ENCODE peak calls at places on chromosomes 4 and X, in six cellular contexts. U, X, H, O, B and Z are unnamed samples.

GRCh38 chrX:124194903-124195302 is 137.6 kb upstream of the TEX13D start:
- DNase-seq in U (no peak), X (no peak), H (no peak), O (no peak), B (peak), Z (peak)

GRCh38 chrX:16711219-16712115 is 1.0 kb downstream of the CTPS2 start:
- DNase-seq in U (peak), X (no peak), H (no peak), O (no peak), B (peak), Z (no peak)

GRCh38 chrX:645024-645376 is 14.4 kb downstream of the SHOX start:
- DNase-seq in U (no peak), X (no peak), H (peak), O (peak), B (no peak), Z (no peak)

GRCh38 chr4:38177035-38177791 is 217.0 kb downstream of the PTTG2 start:
- DNase-seq in U (peak), X (no peak), H (no peak), O (no peak), B (no peak), Z (no peak)

GRCh38 chr4:116122131-116122530 is 963.2 kb downstream of the TRAM1L1 start:
- DNase-seq in U (no peak), X (no peak), H (no peak), O (no peak), B (no peak), Z (no peak)

GRCh38 chr4:109878355-109878754 is 30.4 kb downstream of the LRIT3 start:
- DNase-seq in U (no peak), X (no peak), H (no peak), O (no peak), B (no peak), Z (no peak)

GRCh38 chrX:19392078-19392477 is 48.4 kb downstream of the PDHA1 start:
- DNase-seq in U (no peak), X (no peak), H (no peak), O (no peak), B (no peak), Z (no peak)

GRCh38 chr4:8394125-8394524 is 46.4 kb downstream of the ACOX3 start:
- DNase-seq in U (no peak), X (peak), H (no peak), O (peak), B (peak), Z (peak)

GRCh38 chr4:153684182-153685073 is at the start of gene TLR2:
- DNase-seq in U (peak), X (peak), H (peak), O (peak), B (peak), Z (no peak)

GRCh38 chr4:11503166-11503565 is 74.5 kb upstream of the HS3ST1 start:
- DNase-seq in U (no peak), X (peak), H (no peak), O (no peak), B (no peak), Z (no peak)

GRCh38 chr4:125750827-125751466 is 436.2 kb downstream of the FAT4 start:
- DNase-seq in U (no peak), X (peak), H (no peak), O (peak), B (no peak), Z (no peak)

GRCh38 chrX:27600686-27601085 is 10.5 kb downstream of the DCAF8L2 start:
- DNase-seq in U (no peak), X (no peak), H (no peak), O (no peak), B (no peak), Z (no peak)

GRCh38 chr4:174009686-174010451 is 273.6 kb downstream of the FBXO8 start:
- DNase-seq in U (no peak), X (no peak), H (no peak), O (no peak), B (no peak), Z (no peak)

GRCh38 chrX:68177542-68177941 is 255.8 kb downstream of the OPHN1 start:
- DNase-seq in U (no peak), X (no peak), H (no peak), O (no peak), B (no peak), Z (no peak)

GRCh38 chrX:17826609-17827496 is 34.2 kb downstream of the RAI2 start:
- DNase-seq in U (no peak), X (no peak), H (no peak), O (no peak), B (no peak), Z (no peak)

GRCh38 chr4:3867403-3868100 is 101.4 kb downstream of the ADRA2C start:
- DNase-seq in U (no peak), X (no peak), H (peak), O (no peak), B (no peak), Z (no peak)

GRCh38 chrX:19545651-19546050 is 30.3 kb upstream of the MAP3K15 start:
- DNase-seq in U (no peak), X (no peak), H (no peak), O (no peak), B (no peak), Z (no peak)

GRCh38 chrX:19739683-19740082 is 147.7 kb downstream of the SH3KBP1 start:
- DNase-seq in U (peak), X (peak), H (peak), O (peak), B (peak), Z (no peak)

GRCh38 chr4:83644677-83645639 is 109.0 kb downstream of the GPAT3 start:
- DNase-seq in U (peak), X (peak), H (no peak), O (peak), B (no peak), Z (peak)

GRCh38 chr4:134202557-134202956 is 968 bp upstream of the PABPC4L start:
- DNase-seq in U (no peak), X (no peak), H (no peak), O (no peak), B (no peak), Z (no peak)

GRCh38 chrX:36961590-36961989 is 46.6 kb upstream of the FAM47C start:
- DNase-seq in U (no peak), X (no peak), H (no peak), O (peak), B (no peak), Z (no peak)

GRCh38 chr4:41709844-41710481 is 38.6 kb downstream of the PHOX2B start:
- DNase-seq in U (no peak), X (no peak), H (no peak), O (no peak), B (no peak), Z (peak)

GRCh38 chr4:19005211-19005610 is 983.7 kb upstream of the LCORL start:
- DNase-seq in U (no peak), X (no peak), H (no peak), O (no peak), B (no peak), Z (peak)

GRCh38 chr4:110208419-110208818 is 10.0 kb upstream of the ELOVL6 start:
- DNase-seq in U (no peak), X (no peak), H (no peak), O (no peak), B (no peak), Z (no peak)

GRCh38 chr4:38650133-38650532 is 13.9 kb upstream of the KLF3 start:
- DNase-seq in U (no peak), X (no peak), H (no peak), O (no peak), B (no peak), Z (no peak)

GRCh38 chr4:142373610-142374009 is 472.5 kb downstream of the INPP4B start:
- DNase-seq in U (no peak), X (no peak), H (no peak), O (no peak), B (no peak), Z (no peak)

GRCh38 chr4:70705856-70706461 is 15.8 kb upstream of the RUFY3 start:
- DNase-seq in U (no peak), X (no peak), H (no peak), O (no peak), B (no peak), Z (no peak)

GRCh38 chrX:115233497-115234219 is at the start of gene LRCH2:
- DNase-seq in U (no peak), X (peak), H (peak), O (peak), B (peak), Z (no peak)

GRCh38 chr4:185597532-185598188 is 62.4 kb upstream of the PDLIM3 start:
- DNase-seq in U (peak), X (peak), H (peak), O (peak), B (peak), Z (peak)

GRCh38 chr4:2925931-2926860 is 37.0 kb downstream of the NOP14 start:
- DNase-seq in U (no peak), X (peak), H (peak), O (no peak), B (no peak), Z (no peak)

GRCh38 chr4:170723171-170723570 is 633.4 kb upstream of the AADAT start:
- DNase-seq in U (no peak), X (no peak), H (no peak), O (no peak), B (no peak), Z (no peak)

GRCh38 chr4:55733874-55734437 is 85.6 kb upstream of the EXOC1L start:
- DNase-seq in U (no peak), X (peak), H (peak), O (no peak), B (peak), Z (peak)

GRCh38 chr4:20337261-20337664 is 85.6 kb downstream of the SLIT2 start:
- DNase-seq in U (no peak), X (no peak), H (no peak), O (no peak), B (no peak), Z (no peak)

GRCh38 chrX:113868716-113869115 is 715.2 kb upstream of the HTR2C start:
- DNase-seq in U (no peak), X (no peak), H (no peak), O (no peak), B (no peak), Z (no peak)

GRCh38 chr4:115562506-115562905 is 449.1 kb upstream of the NDST4 start:
- DNase-seq in U (no peak), X (no peak), H (no peak), O (peak), B (no peak), Z (no peak)

GRCh38 chr4:158302076-158302866 is 92.0 kb downstream of the TMEM144 start:
- DNase-seq in U (no peak), X (no peak), H (no peak), O (no peak), B (no peak), Z (no peak)

GRCh38 chrX:65750674-65751469 is 83.4 kb downstream of the MSN start:
- DNase-seq in U (peak), X (no peak), H (no peak), O (no peak), B (no peak), Z (no peak)

GRCh38 chrX:65745427-65745826 is 78.0 kb downstream of the MSN start:
- DNase-seq in U (no peak), X (no peak), H (no peak), O (no peak), B (no peak), Z (no peak)

GRCh38 chrX:65744965-65745364 is 77.5 kb downstream of the MSN start:
- DNase-seq in U (no peak), X (no peak), H (no peak), O (no peak), B (no peak), Z (no peak)

GRCh38 chrX:65741823-65742222 is 74.4 kb downstream of the MSN start:
- DNase-seq in U (no peak), X (no peak), H (no peak), O (no peak), B (no peak), Z (no peak)

GRCh38 chrX:65745992-65746391 is 78.5 kb downstream of the MSN start:
- DNase-seq in U (no peak), X (no peak), H (no peak), O (no peak), B (no peak), Z (no peak)
- TF ChIP-seq CTCF in U (no peak), X (no peak), H (peak), O (peak), B (no peak), Z (peak)

DNA sequence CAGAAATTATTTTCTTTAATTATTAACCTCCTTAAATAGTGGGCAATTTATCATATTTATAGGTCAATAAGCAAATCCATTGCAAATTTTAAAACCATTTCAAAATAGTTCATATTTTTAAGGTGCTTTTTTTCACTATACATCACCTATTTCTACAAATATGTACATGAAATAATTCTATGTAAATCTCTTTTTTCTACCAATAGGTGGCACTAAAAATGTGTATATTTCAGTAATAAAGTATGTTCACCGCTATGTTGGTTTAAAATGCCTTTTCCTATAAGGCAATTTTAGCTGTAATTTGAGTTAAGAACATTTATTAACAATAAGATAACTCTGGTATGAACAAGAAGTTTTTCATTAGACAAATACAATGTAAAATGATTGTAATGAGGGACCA is 672.2 kb downstream of the KCTD8 start:
- DNase-seq in U (no peak), X (no peak), H (no peak), O (no peak), B (no peak), Z (no peak)
- TF ChIP-seq CTCF in U (peak), X (no peak), H (no peak), O (peak), B (no peak), Z (no peak)

DNA sequence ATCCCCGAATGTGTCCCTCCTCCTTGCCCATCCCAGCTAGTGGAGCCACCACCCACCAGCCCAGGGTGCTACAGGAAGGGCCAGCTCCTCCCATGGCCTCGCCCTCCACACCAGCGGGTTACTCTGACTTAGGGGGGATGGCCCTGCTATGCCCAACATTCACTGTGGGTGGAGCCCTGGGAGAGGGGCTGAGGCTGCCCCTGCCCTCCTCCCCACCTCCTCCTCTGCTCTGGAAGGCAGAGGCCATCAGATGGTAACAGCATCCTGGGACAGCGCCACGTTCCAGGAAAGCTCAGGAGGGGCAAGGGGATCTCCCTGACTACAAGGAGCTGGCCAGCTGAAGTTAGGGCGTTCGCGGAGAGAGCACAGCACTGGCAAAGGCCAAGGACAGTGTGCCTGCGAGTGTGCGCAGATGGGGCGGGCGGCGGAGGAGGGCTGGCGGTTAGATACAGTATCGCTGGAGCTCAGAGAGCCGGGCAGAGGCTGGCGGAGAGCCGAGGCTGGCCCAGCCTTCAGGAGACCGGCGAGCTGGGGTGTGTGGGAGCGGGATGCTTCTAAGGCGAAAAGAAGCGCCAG is 1.5 kb downstream of the JAKMIP1 start:
- DNase-seq in U (peak), X (no peak), H (no peak), O (peak), B (no peak), Z (no peak)
- TF ChIP-seq CTCF in U (no peak), X (no peak), H (no peak), O (peak), B (no peak), Z (no peak)

DNA sequence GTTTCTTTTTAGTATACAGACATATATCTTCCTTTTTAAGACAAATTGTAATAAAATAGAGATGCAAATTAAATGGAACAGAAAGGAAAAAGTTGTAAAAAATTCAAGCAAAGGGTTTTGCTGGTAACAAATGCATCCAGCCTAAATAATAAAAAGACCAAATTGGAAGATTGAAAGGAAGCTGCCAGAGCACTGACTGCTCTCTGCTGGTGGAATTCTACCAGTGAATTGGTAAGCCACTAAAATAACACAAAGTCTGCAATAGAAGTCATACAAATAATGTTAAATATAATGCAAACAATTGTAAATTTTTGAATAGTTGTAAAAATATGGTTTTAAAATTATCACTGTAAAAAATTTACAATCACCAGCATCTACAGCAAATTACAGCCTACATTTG is 1322.3 kb downstream of the PCDH7 start:
- DNase-seq in U (no peak), X (no peak), H (no peak), O (no peak), B (no peak), Z (no peak)
- TF ChIP-seq CTCF in U (no peak), X (no peak), H (no peak), O (no peak), B (no peak), Z (peak)

GRCh38 chr4:119490335-119490734 is 138.3 kb downstream of the PDE5A start:
- DNase-seq in U (peak), X (no peak), H (no peak), O (peak), B (no peak), Z (no peak)
- TF ChIP-seq CTCF in U (peak), X (no peak), H (peak), O (peak), B (no peak), Z (peak)